ENCODE peak calls at places on chromosomes 5 and 9, in six cellular contexts. H, U, Q, F, J and O are unnamed samples.

GRCh38 chr9:129280236-129281231 is 102.5 kb upstream of the IER5L start:
- DNase-seq in H (no peak), F (no peak), U (peak; percentile 59), Q (no peak), J (no peak), O (no peak)

GRCh38 chr9:72527801-72528195 is 6.4 kb downstream of the TMC1 start:
- DNase-seq in Q (no peak), F (no peak), J (no peak), U (no peak), H (no peak), O (no peak)

GRCh38 chr5:1383886-1384401 is 39.0 kb upstream of the CLPTM1L start:
- DNase-seq in U (peak; percentile 71), Q (no peak), H (no peak), J (no peak), F (no peak), O (no peak)

GRCh38 chr9:136367296-136368145 is 4.0 kb upstream of the DNLZ start:
- DNase-seq in J (no peak), Q (no peak), F (no peak), U (no peak), H (no peak), O (no peak)

GRCh38 chr9:13860019-13860418 is 453.9 kb downstream of the NFIB start:
- DNase-seq in F (no peak), Q (peak; percentile 60), J (no peak), U (no peak), H (no peak), O (no peak)

GRCh38 chr5:35956429-35956828 is 18.0 kb upstream of the CAPSL start:
- DNase-seq in U (no peak), F (no peak), Q (peak; percentile 23), H (no peak), J (no peak), O (no peak)

GRCh38 chr5:63963080-63963735 is 963 bp upstream of the HTR1A start:
- DNase-seq in Q (peak; percentile 60), J (no peak), U (no peak), F (no peak), H (no peak), O (peak; percentile 14)

GRCh38 chr9:85213650-85214607 is 527.8 kb downstream of the AGTPBP1 start:
- DNase-seq in Q (no peak), F (no peak), H (no peak), U (no peak), J (no peak), O (no peak)

GRCh38 chr5:117454716-117455212 is 880.1 kb upstream of the SEMA6A start:
- DNase-seq in Q (peak; percentile 2), F (no peak), J (peak; percentile 29), U (peak; percentile 71), H (peak; percentile 61), O (peak; percentile 52)

GRCh38 chr5:173512637-173513435 is 103.6 kb downstream of the BOD1 start:
- DNase-seq in H (no peak), U (no peak), F (no peak), Q (peak; percentile 23), J (no peak), O (no peak)

GRCh38 chr5:135127604-135128240 is 93.7 kb upstream of the PITX1 start:
- DNase-seq in U (peak; percentile 52), J (no peak), H (peak; percentile 52), Q (peak; percentile 81), F (no peak), O (no peak)

GRCh38 chr5:65506961-65507360 is 25.2 kb upstream of the ADAMTS6 start:
- DNase-seq in J (no peak), F (no peak), H (no peak), U (no peak), Q (peak; percentile 89), O (no peak)

GRCh38 chr5:55623789-55624188 is 88.3 kb downstream of the SLC38A9 start:
- DNase-seq in H (no peak), U (no peak), F (no peak), Q (no peak), J (no peak), O (no peak)

GRCh38 chr5:172276214-172276613 is 7.3 kb downstream of the UBTD2 start:
- DNase-seq in F (no peak), Q (peak; percentile 66), J (no peak), U (no peak), H (no peak), O (no peak)

GRCh38 chr5:64625678-64626077 is 64.6 kb upstream of the SHISAL2B start:
- DNase-seq in J (no peak), U (no peak), Q (peak; percentile 75), H (no peak), F (no peak), O (no peak)

GRCh38 chr5:158869092-158869491 is 230.6 kb downstream of the EBF1 start:
- DNase-seq in H (no peak), F (no peak), Q (no peak), U (no peak), J (no peak), O (no peak)

GRCh38 chr5:158925314-158925713 is 174.4 kb downstream of the EBF1 start:
- DNase-seq in H (no peak), J (no peak), F (no peak), Q (no peak), U (no peak), O (no peak)

GRCh38 chr9:130444565-130445221 is at the start of gene ASS1:
- DNase-seq in J (peak; percentile 41), H (peak; percentile 90), F (peak; percentile 91), Q (peak; percentile 78), U (no peak), O (peak; percentile 63)

GRCh38 chr5:95641803-95642220 is 4.8 kb upstream of the RFESD start:
- DNase-seq in U (no peak), H (peak; percentile 85), Q (peak; percentile 81), J (no peak), F (no peak), O (no peak)

GRCh38 chr5:162209005-162209605 is 141.5 kb downstream of the GABRG2 start:
- DNase-seq in F (no peak), J (no peak), Q (no peak), U (no peak), H (peak; percentile 26), O (no peak)

GRCh38 chr9:71627537-71627936 is 140.8 kb downstream of the CEMIP2 start:
- DNase-seq in U (no peak), H (no peak), F (no peak), J (no peak), Q (no peak), O (no peak)

GRCh38 chr5:112772095-112772494 is 34.4 kb downstream of the APC start:
- DNase-seq in J (no peak), H (no peak), U (no peak), Q (peak; percentile 68), F (no peak), O (no peak)

GRCh38 chr9:19431361-19432171 is 22.8 kb downstream of the ACER2 start:
- DNase-seq in J (no peak), Q (no peak), H (no peak), F (peak; percentile 45), U (no peak), O (no peak)

GRCh38 chr5:180360078-180360957 is 7.2 kb upstream of the GFPT2 start:
- DNase-seq in U (no peak), H (no peak), Q (no peak), J (no peak), F (no peak), O (no peak)

GRCh38 chr9:90007516-90008430 is 403.0 kb downstream of the GADD45G start:
- DNase-seq in H (no peak), U (no peak), F (no peak), J (no peak), Q (peak; percentile 2), O (no peak)

GRCh38 chr5:173643964-173644363 is 27.5 kb upstream of the BOD1 start:
- DNase-seq in J (no peak), U (no peak), Q (no peak), H (peak; percentile 37), F (no peak), O (no peak)

GRCh38 chr9:132144708-132145365 is 17.0 kb upstream of the NTNG2 start:
- DNase-seq in Q (no peak), U (no peak), F (no peak), J (no peak), H (no peak), O (no peak)

GRCh38 chr5:177472460-177473441 is 683 bp downstream of the DBN1 start:
- DNase-seq in J (peak; percentile 33), Q (peak; percentile 66), H (peak; percentile 52), F (no peak), U (peak; percentile 85), O (peak; percentile 85)

GRCh38 chr9:112120471-112120925 is 54.6 kb downstream of the SUSD1 start:
- DNase-seq in J (no peak), F (no peak), H (no peak), U (no peak), Q (peak; percentile 20), O (no peak)

GRCh38 chr9:127035948-127036347 is 86.5 kb downstream of the ANGPTL2 start:
- DNase-seq in U (no peak), H (no peak), J (no peak), Q (peak; percentile 42), F (peak; percentile 70), O (no peak)

GRCh38 chr5:148416921-148417320 is 33.2 kb downstream of the FBXO38 start:
- DNase-seq in U (no peak), H (no peak), F (peak; percentile 42), Q (peak; percentile 63), J (no peak), O (no peak)